ENCODE peak calls at places on chromosomes 5 and 9, in six cellular contexts. F is aorta, H is ovary, G is pancreas, D is body of pancreas, L is small intestine. J is an unnamed sample.

GRCh38 chr5:155053482-155053881 is 39.9 kb downstream of the KIF4B start:
- DNase-seq in H (no peak), D (no peak), G (no peak), L (no peak), F (no peak), J (peak; percentile 69)

GRCh38 chr9:101269596-101270324 is 115.0 kb downstream of the BAAT start:
- DNase-seq in H (no peak), F (no peak), D (no peak), L (no peak), G (no peak), J (no peak)

GRCh38 chr9:129838707-129839259 is 3.5 kb downstream of the USP20 start:
- DNase-seq in H (no peak), G (no peak), F (no peak), D (no peak), L (no peak), J (no peak)

GRCh38 chr5:113378960-113379541 is 55.7 kb downstream of the TSSK1B start:
- DNase-seq in D (peak; percentile 38), G (no peak), F (no peak), L (peak; percentile 54), H (peak; percentile 35), J (peak; percentile 35)

GRCh38 chr5:178234753-178235599 is 2.4 kb upstream of the PHYKPL start:
- DNase-seq in D (peak; percentile 69), G (peak; percentile 87), F (peak; percentile 89), L (peak; percentile 73), H (peak; percentile 55), J (peak; percentile 84)

GRCh38 chr5:130652178-130652577 is 512.9 kb downstream of the HINT1 start:
- DNase-seq in F (no peak), G (no peak), H (no peak), D (no peak), L (no peak), J (no peak)

GRCh38 chr9:134136117-134136996 is 475 bp downstream of the WDR5 start:
- DNase-seq in L (peak; percentile 37), D (peak; percentile 27), G (peak; percentile 75), H (no peak), F (no peak), J (no peak)

GRCh38 chr9:132984202-132985062 is 5.9 kb downstream of the GFI1B start:
- DNase-seq in D (no peak), G (no peak), H (no peak), F (peak; percentile 55), L (no peak), J (no peak)

GRCh38 chr9:108095496-108095895 is 605.9 kb upstream of the KLF4 start:
- DNase-seq in G (no peak), H (no peak), F (no peak), L (no peak), D (no peak), J (no peak)

GRCh38 chr5:160169326-160169725 is 50.1 kb upstream of the PWWP2A start:
- DNase-seq in D (no peak), L (no peak), H (no peak), F (no peak), G (no peak), J (peak; percentile 45)

GRCh38 chr9:35489313-35490154 is at the start of gene RUSC2:
- DNase-seq in H (peak; percentile 91), L (peak; percentile 63), F (peak; percentile 96), D (peak; percentile 88), G (peak; percentile 90), J (peak; percentile 92)

GRCh38 chr9:117705386-117705785 is 1.2 kb downstream of the TLR4 start:
- DNase-seq in H (no peak), G (no peak), F (no peak), D (no peak), L (no peak), J (no peak)
- H3K4me3 ChIP-seq in H (no peak overlapping the region), G (no peak overlapping the region), F (peak overlapping the region; percentile 40), D (no peak overlapping the region), L (no peak overlapping the region), J (peak overlapping the region; percentile 72)

GRCh38 chr5:43040287-43041098 is at the start of gene ANXA2R:
- DNase-seq in G (peak; percentile 83), D (peak; percentile 88), L (peak; percentile 91), F (peak; percentile 92), H (peak; percentile 77), J (peak; percentile 88)

GRCh38 chr5:43041669-43042175 is 1.6 kb upstream of the ANXA2R start:
- DNase-seq in L (peak; percentile 42), G (peak; percentile 83), F (peak; percentile 91), H (no peak), D (peak; percentile 61), J (peak; percentile 86)

GRCh38 chr5:43039468-43040286 is 442 bp downstream of the ANXA2R start:
- DNase-seq in D (peak; percentile 53), G (peak; percentile 63), F (peak; percentile 87), L (peak; percentile 38), H (peak; percentile 44), J (peak; percentile 73)

GRCh38 chr5:43042176-43042625 is 2.1 kb upstream of the ANXA2R start:
- DNase-seq in H (peak; percentile 73), D (peak; percentile 82), F (peak; percentile 92), G (peak; percentile 85), L (peak; percentile 61), J (peak; percentile 81)

DNA sequence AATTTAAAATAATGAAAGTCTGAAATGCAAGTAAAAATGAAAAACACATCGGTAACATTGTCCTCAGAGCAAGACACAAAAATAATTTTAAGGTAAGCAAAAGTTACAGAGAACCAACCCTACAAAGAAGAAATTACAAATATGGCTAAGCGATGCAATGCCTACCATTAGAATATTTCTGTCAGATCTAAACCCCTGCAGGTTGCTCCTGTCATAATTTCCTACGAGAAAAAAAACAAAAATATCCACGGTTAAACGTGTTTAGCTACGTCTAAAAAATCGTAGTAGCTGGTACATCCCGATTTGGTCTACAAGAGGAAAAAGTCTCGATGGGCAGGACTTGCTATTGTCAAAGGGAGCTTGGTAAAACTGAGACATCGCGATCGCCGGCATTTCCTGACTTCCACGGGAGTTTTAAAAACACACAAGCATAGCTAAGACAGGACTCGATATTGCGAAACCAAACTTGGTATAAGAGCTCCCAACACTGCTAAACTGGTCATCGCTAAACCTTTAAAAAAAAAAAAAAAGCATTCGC is 1.1 kb upstream of the ANXA2R start:
- DNase-seq in D (peak; percentile 42), F (no peak), L (no peak), G (no peak), H (peak; percentile 42), J (peak; percentile 47)
- H3K4me1 ChIP-seq in D (peaks cover 17% of the 10 kb centered on the region), F (no peaks in the 10 kb centered on the region), L (peaks cover 4% of the 10 kb centered on the region), G (no peaks in the 10 kb centered on the region), H (no peaks in the 10 kb centered on the region), J (peaks cover 8% of the 10 kb centered on the region)

GRCh38 chr5:148950892-148951291 is 112.0 kb downstream of the SH3TC2 start:
- DNase-seq in L (no peak), G (no peak), H (no peak), D (no peak), F (no peak), J (no peak)
- H3K27ac ChIP-seq in L (no peak overlapping the region), G (no peak overlapping the region), H (no peak overlapping the region), D (no peak overlapping the region), F (no peak overlapping the region), J (no peak overlapping the region)

DNA sequence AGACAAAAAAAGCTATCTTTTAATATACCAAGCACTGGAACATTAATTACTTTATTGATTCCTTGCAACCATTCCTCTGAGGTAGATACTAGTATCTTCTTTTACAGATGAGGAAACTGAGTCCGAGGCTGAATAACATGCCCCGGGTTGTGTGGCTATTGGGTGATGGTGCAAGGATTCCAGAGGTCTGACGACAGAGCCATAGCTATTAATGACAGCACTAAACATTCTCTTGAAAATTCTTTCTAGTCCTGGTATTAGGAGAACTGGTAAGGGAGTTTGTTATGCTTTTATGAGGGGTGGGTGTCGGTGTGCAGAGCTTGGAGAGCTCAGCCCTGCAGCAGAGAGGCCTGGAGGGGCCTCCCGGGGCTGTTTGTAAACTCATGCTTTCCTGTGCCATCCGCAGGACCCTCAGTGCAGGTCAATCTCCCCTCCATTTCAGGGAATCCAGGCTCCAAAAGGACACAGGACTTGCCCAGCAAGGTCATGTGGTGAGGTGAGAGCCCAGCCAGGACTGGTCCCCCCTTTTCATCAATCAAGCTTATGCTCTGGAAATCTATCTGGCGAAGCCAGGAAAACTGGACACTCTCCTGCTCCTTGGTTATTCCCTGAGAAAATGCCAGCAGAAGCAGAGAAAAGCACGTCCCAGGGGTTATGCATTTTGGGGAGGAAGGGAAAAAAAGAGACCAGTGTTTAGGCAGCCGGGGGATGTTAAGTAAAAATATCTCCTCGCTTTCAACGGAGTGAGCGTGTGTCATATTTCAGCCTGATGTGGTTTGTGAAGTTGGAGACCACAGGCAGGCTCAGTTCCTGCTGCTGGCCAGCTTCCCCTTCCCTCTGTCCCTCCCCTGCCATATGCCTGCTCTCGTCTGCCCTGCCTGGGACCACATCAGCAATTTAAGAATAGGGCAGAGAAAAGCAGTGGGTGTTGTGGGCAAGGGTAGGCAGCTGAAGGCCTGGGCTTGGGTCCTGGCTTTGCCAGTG is 3.7 kb downstream of the GSN start:
- DNase-seq in L (no peak), H (peak; percentile 52), F (no peak), D (peak; percentile 68), G (no peak), J (peak; percentile 75)
- H3K4me3 ChIP-seq in L (no peak overlapping the region), H (no peak overlapping the region), F (no peak overlapping the region), D (no peak overlapping the region), G (no peak overlapping the region), J (peak overlapping the region; percentile 20)

GRCh38 chr5:179878222-179879002 is 19.8 kb upstream of the MRNIP start:
- DNase-seq in G (peak; percentile 48), L (no peak), F (peak; percentile 77), D (no peak), H (no peak), J (peak; percentile 18)
- H3K4me1 ChIP-seq in G (no peaks in the 10 kb centered on the region), L (no peaks in the 10 kb centered on the region), F (no peaks in the 10 kb centered on the region), D (no peaks in the 10 kb centered on the region), H (no peaks in the 10 kb centered on the region), J (no peaks in the 10 kb centered on the region)

DNA sequence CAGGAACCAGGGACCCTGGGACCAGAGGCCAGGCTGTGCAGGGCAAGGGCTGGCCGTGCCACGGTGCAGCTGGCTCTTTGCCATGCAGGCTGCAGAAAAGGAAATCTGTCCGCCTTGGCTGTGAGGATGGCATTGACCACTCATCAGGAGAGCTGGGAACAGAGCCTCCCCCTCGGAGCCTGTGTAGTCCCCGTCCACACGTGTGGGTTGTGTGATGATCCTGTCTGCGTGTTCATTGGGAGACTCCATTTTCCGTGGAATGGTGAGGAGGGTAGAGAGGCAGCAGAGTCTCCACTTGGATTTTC is 47.7 kb downstream of the EHMT1 start:
- DNase-seq in G (peak; percentile 69), H (no peak), L (no peak), D (no peak), F (peak; percentile 74), J (no peak)
- H3K27ac ChIP-seq in G (no peak overlapping the region), H (peak overlapping the region; percentile 19), L (no peak overlapping the region), D (no peak overlapping the region), F (no peak overlapping the region), J (no peak overlapping the region)